ENCODE peak calls at places on chromosomes 3 and 15, in eight cellular contexts. One of them, this sample, is unnamed.

GRCh38 chr15:48803877-48804276 is 7.0 kb downstream of the CEP152 start:
- DNase-seq in Kasumi-1: no peak
- DNase-seq in activated CD8-positive, alpha-beta memory T cell treated with anti-CD3 and anti-CD28 coated beads, Interleukin-2, amount 10 ng/mL, durations not matched to agents 7 days and 5 days: no peak
- DNase-seq in activated effector memory CD4-positive, alpha-beta T cell treated with Interleukin-2 at 50 U/mL for 16 hours: no peak
- DNase-seq in BJ: no peak
- DNase-seq in MV-4-11: no peak
- DNase-seq in stimulated activated CD4-positive, alpha-beta T cell treated with anti-CD3 and anti-CD28 coated beads, Interleukin-15, amount 100 ng/mL, for 1 hour: no peak
- DNase-seq in H4: no peak
- DNase-seq in this sample: no peak

GRCh38 chr3:127676921-127677351 is 4.2 kb downstream of the ABTB1 start:
- DNase-seq in Kasumi-1: no peak
- DNase-seq in activated CD8-positive, alpha-beta memory T cell treated with anti-CD3 and anti-CD28 coated beads, Interleukin-2, amount 10 ng/mL, durations not matched to agents 7 days and 5 days: no peak
- DNase-seq in BJ: no peak
- DNase-seq in MV-4-11: no peak
- DNase-seq in stimulated activated CD4-positive, alpha-beta T cell treated with anti-CD3 and anti-CD28 coated beads, Interleukin-15, amount 100 ng/mL, for 1 hour: no peak
- DNase-seq in H4: no peak
- DNase-seq in activated effector memory CD4-positive, alpha-beta T cell treated with Interleukin-2 at 50 U/mL for 16 hours: no peak
- DNase-seq in this sample: no peak

GRCh38 chr3:53719796-53720195 is 126.4 kb downstream of the CHDH start:
- DNase-seq in BJ: no peak
- DNase-seq in activated CD8-positive, alpha-beta memory T cell treated with anti-CD3 and anti-CD28 coated beads, Interleukin-2, amount 10 ng/mL, durations not matched to agents 7 days and 5 days: no peak
- DNase-seq in MV-4-11: no peak
- DNase-seq in H4: no peak
- DNase-seq in Kasumi-1: no peak
- DNase-seq in activated effector memory CD4-positive, alpha-beta T cell treated with Interleukin-2 at 50 U/mL for 16 hours: no peak
- DNase-seq in stimulated activated CD4-positive, alpha-beta T cell treated with anti-CD3 and anti-CD28 coated beads, Interleukin-15, amount 100 ng/mL, for 1 hour: no peak
- DNase-seq in this sample: no peak

GRCh38 chr15:39720721-39721611 is 61.7 kb downstream of the FSIP1 start:
- DNase-seq in MV-4-11: peak
- DNase-seq in activated CD8-positive, alpha-beta memory T cell treated with anti-CD3 and anti-CD28 coated beads, Interleukin-2, amount 10 ng/mL, durations not matched to agents 7 days and 5 days: no peak
- DNase-seq in activated effector memory CD4-positive, alpha-beta T cell treated with Interleukin-2 at 50 U/mL for 16 hours: no peak
- DNase-seq in stimulated activated CD4-positive, alpha-beta T cell treated with anti-CD3 and anti-CD28 coated beads, Interleukin-15, amount 100 ng/mL, for 1 hour: no peak
- DNase-seq in H4: peak
- DNase-seq in BJ: peak
- DNase-seq in Kasumi-1: no peak
- DNase-seq in this sample: no peak

GRCh38 chr15:81899730-81900129 is 146.1 kb downstream of the MEX3B start:
- DNase-seq in activated CD8-positive, alpha-beta memory T cell treated with anti-CD3 and anti-CD28 coated beads, Interleukin-2, amount 10 ng/mL, durations not matched to agents 7 days and 5 days: no peak
- DNase-seq in stimulated activated CD4-positive, alpha-beta T cell treated with anti-CD3 and anti-CD28 coated beads, Interleukin-15, amount 100 ng/mL, for 1 hour: no peak
- DNase-seq in BJ: no peak
- DNase-seq in H4: no peak
- DNase-seq in activated effector memory CD4-positive, alpha-beta T cell treated with Interleukin-2 at 50 U/mL for 16 hours: no peak
- DNase-seq in MV-4-11: no peak
- DNase-seq in Kasumi-1: no peak
- DNase-seq in this sample: no peak

GRCh38 chr3:39849992-39850706 is 40.7 kb downstream of the MYRIP start:
- DNase-seq in activated effector memory CD4-positive, alpha-beta T cell treated with Interleukin-2 at 50 U/mL for 16 hours: no peak
- DNase-seq in MV-4-11: peak
- DNase-seq in H4: no peak
- DNase-seq in BJ: no peak
- DNase-seq in stimulated activated CD4-positive, alpha-beta T cell treated with anti-CD3 and anti-CD28 coated beads, Interleukin-15, amount 100 ng/mL, for 1 hour: no peak
- DNase-seq in activated CD8-positive, alpha-beta memory T cell treated with anti-CD3 and anti-CD28 coated beads, Interleukin-2, amount 10 ng/mL, durations not matched to agents 7 days and 5 days: no peak
- DNase-seq in Kasumi-1: peak
- DNase-seq in this sample: peak

GRCh38 chr15:63381301-63382192 is at the start of gene CA12:
- DNase-seq in MV-4-11: no peak
- DNase-seq in stimulated activated CD4-positive, alpha-beta T cell treated with anti-CD3 and anti-CD28 coated beads, Interleukin-15, amount 100 ng/mL, for 1 hour: no peak
- DNase-seq in activated CD8-positive, alpha-beta memory T cell treated with anti-CD3 and anti-CD28 coated beads, Interleukin-2, amount 10 ng/mL, durations not matched to agents 7 days and 5 days: no peak
- DNase-seq in activated effector memory CD4-positive, alpha-beta T cell treated with Interleukin-2 at 50 U/mL for 16 hours: no peak
- DNase-seq in Kasumi-1: no peak
- DNase-seq in BJ: no peak
- DNase-seq in H4: no peak
- DNase-seq in this sample: no peak

GRCh38 chr3:131110087-131110486 is 83.4 kb downstream of the NEK11 start:
- DNase-seq in activated effector memory CD4-positive, alpha-beta T cell treated with Interleukin-2 at 50 U/mL for 16 hours: no peak
- DNase-seq in MV-4-11: no peak
- DNase-seq in activated CD8-positive, alpha-beta memory T cell treated with anti-CD3 and anti-CD28 coated beads, Interleukin-2, amount 10 ng/mL, durations not matched to agents 7 days and 5 days: no peak
- DNase-seq in stimulated activated CD4-positive, alpha-beta T cell treated with anti-CD3 and anti-CD28 coated beads, Interleukin-15, amount 100 ng/mL, for 1 hour: no peak
- DNase-seq in H4: peak
- DNase-seq in Kasumi-1: no peak
- DNase-seq in BJ: peak
- DNase-seq in this sample: no peak

GRCh38 chr3:108322352-108322751 is 26.0 kb downstream of the HHLA2 start:
- DNase-seq in activated effector memory CD4-positive, alpha-beta T cell treated with Interleukin-2 at 50 U/mL for 16 hours: no peak
- DNase-seq in Kasumi-1: peak
- DNase-seq in stimulated activated CD4-positive, alpha-beta T cell treated with anti-CD3 and anti-CD28 coated beads, Interleukin-15, amount 100 ng/mL, for 1 hour: peak
- DNase-seq in activated CD8-positive, alpha-beta memory T cell treated with anti-CD3 and anti-CD28 coated beads, Interleukin-2, amount 10 ng/mL, durations not matched to agents 7 days and 5 days: no peak
- DNase-seq in BJ: no peak
- DNase-seq in MV-4-11: peak
- DNase-seq in H4: no peak
- DNase-seq in this sample: peak

GRCh38 chr15:67980171-67980570 is 73.9 kb upstream of the PIAS1 start:
- DNase-seq in activated effector memory CD4-positive, alpha-beta T cell treated with Interleukin-2 at 50 U/mL for 16 hours: no peak
- DNase-seq in H4: no peak
- DNase-seq in Kasumi-1: no peak
- DNase-seq in MV-4-11: no peak
- DNase-seq in BJ: no peak
- DNase-seq in activated CD8-positive, alpha-beta memory T cell treated with anti-CD3 and anti-CD28 coated beads, Interleukin-2, amount 10 ng/mL, durations not matched to agents 7 days and 5 days: no peak
- DNase-seq in stimulated activated CD4-positive, alpha-beta T cell treated with anti-CD3 and anti-CD28 coated beads, Interleukin-15, amount 100 ng/mL, for 1 hour: no peak
- DNase-seq in this sample: no peak

GRCh38 chr3:197202694-197203093 is 95.7 kb downstream of the DLG1 start:
- DNase-seq in H4: no peak
- DNase-seq in BJ: no peak
- DNase-seq in Kasumi-1: no peak
- DNase-seq in activated CD8-positive, alpha-beta memory T cell treated with anti-CD3 and anti-CD28 coated beads, Interleukin-2, amount 10 ng/mL, durations not matched to agents 7 days and 5 days: no peak
- DNase-seq in MV-4-11: peak
- DNase-seq in activated effector memory CD4-positive, alpha-beta T cell treated with Interleukin-2 at 50 U/mL for 16 hours: no peak
- DNase-seq in stimulated activated CD4-positive, alpha-beta T cell treated with anti-CD3 and anti-CD28 coated beads, Interleukin-15, amount 100 ng/mL, for 1 hour: no peak
- DNase-seq in this sample: no peak

GRCh38 chr15:69398541-69398940 is 15.6 kb upstream of the KIF23 start:
- DNase-seq in BJ: no peak
- DNase-seq in stimulated activated CD4-positive, alpha-beta T cell treated with anti-CD3 and anti-CD28 coated beads, Interleukin-15, amount 100 ng/mL, for 1 hour: no peak
- DNase-seq in H4: no peak
- DNase-seq in activated CD8-positive, alpha-beta memory T cell treated with anti-CD3 and anti-CD28 coated beads, Interleukin-2, amount 10 ng/mL, durations not matched to agents 7 days and 5 days: no peak
- DNase-seq in MV-4-11: peak
- DNase-seq in activated effector memory CD4-positive, alpha-beta T cell treated with Interleukin-2 at 50 U/mL for 16 hours: no peak
- DNase-seq in Kasumi-1: peak
- DNase-seq in this sample: no peak

GRCh38 chr15:84790676-84791075 is 26.5 kb upstream of the ALPK3 start:
- DNase-seq in H4: no peak
- DNase-seq in activated CD8-positive, alpha-beta memory T cell treated with anti-CD3 and anti-CD28 coated beads, Interleukin-2, amount 10 ng/mL, durations not matched to agents 7 days and 5 days: no peak
- DNase-seq in BJ: no peak
- DNase-seq in stimulated activated CD4-positive, alpha-beta T cell treated with anti-CD3 and anti-CD28 coated beads, Interleukin-15, amount 100 ng/mL, for 1 hour: no peak
- DNase-seq in Kasumi-1: no peak
- DNase-seq in activated effector memory CD4-positive, alpha-beta T cell treated with Interleukin-2 at 50 U/mL for 16 hours: no peak
- DNase-seq in MV-4-11: no peak
- DNase-seq in this sample: no peak

GRCh38 chr3:1172642-1173041 is 79.8 kb downstream of the CNTN6 start:
- DNase-seq in activated effector memory CD4-positive, alpha-beta T cell treated with Interleukin-2 at 50 U/mL for 16 hours: no peak
- DNase-seq in MV-4-11: no peak
- DNase-seq in BJ: no peak
- DNase-seq in Kasumi-1: no peak
- DNase-seq in activated CD8-positive, alpha-beta memory T cell treated with anti-CD3 and anti-CD28 coated beads, Interleukin-2, amount 10 ng/mL, durations not matched to agents 7 days and 5 days: no peak
- DNase-seq in stimulated activated CD4-positive, alpha-beta T cell treated with anti-CD3 and anti-CD28 coated beads, Interleukin-15, amount 100 ng/mL, for 1 hour: no peak
- DNase-seq in H4: no peak
- DNase-seq in this sample: no peak

GRCh38 chr3:55160241-55160877 is 232.5 kb upstream of the LRTM1 start:
- DNase-seq in BJ: peak
- DNase-seq in Kasumi-1: no peak
- DNase-seq in activated effector memory CD4-positive, alpha-beta T cell treated with Interleukin-2 at 50 U/mL for 16 hours: no peak
- DNase-seq in MV-4-11: peak
- DNase-seq in activated CD8-positive, alpha-beta memory T cell treated with anti-CD3 and anti-CD28 coated beads, Interleukin-2, amount 10 ng/mL, durations not matched to agents 7 days and 5 days: no peak
- DNase-seq in H4: peak
- DNase-seq in stimulated activated CD4-positive, alpha-beta T cell treated with anti-CD3 and anti-CD28 coated beads, Interleukin-15, amount 100 ng/mL, for 1 hour: no peak
- DNase-seq in this sample: no peak

GRCh38 chr3:102060814-102061213 is 211.5 kb downstream of the NFKBIZ start:
- DNase-seq in BJ: no peak
- DNase-seq in Kasumi-1: no peak
- DNase-seq in H4: no peak
- DNase-seq in stimulated activated CD4-positive, alpha-beta T cell treated with anti-CD3 and anti-CD28 coated beads, Interleukin-15, amount 100 ng/mL, for 1 hour: no peak
- DNase-seq in activated CD8-positive, alpha-beta memory T cell treated with anti-CD3 and anti-CD28 coated beads, Interleukin-2, amount 10 ng/mL, durations not matched to agents 7 days and 5 days: no peak
- DNase-seq in activated effector memory CD4-positive, alpha-beta T cell treated with Interleukin-2 at 50 U/mL for 16 hours: no peak
- DNase-seq in MV-4-11: no peak
- DNase-seq in this sample: no peak

GRCh38 chr3:81492048-81492447 is 269.4 kb downstream of the GBE1 start:
- DNase-seq in activated CD8-positive, alpha-beta memory T cell treated with anti-CD3 and anti-CD28 coated beads, Interleukin-2, amount 10 ng/mL, durations not matched to agents 7 days and 5 days: no peak
- DNase-seq in H4: no peak
- DNase-seq in MV-4-11: peak
- DNase-seq in Kasumi-1: no peak
- DNase-seq in activated effector memory CD4-positive, alpha-beta T cell treated with Interleukin-2 at 50 U/mL for 16 hours: no peak
- DNase-seq in stimulated activated CD4-positive, alpha-beta T cell treated with anti-CD3 and anti-CD28 coated beads, Interleukin-15, amount 100 ng/mL, for 1 hour: no peak
- DNase-seq in BJ: peak
- DNase-seq in this sample: no peak

This sample was measured in AML-193.